ENCODE peak calls at places on chromosome 16, in eight cellular contexts. K is A549; G is aorta; Q is cardiac muscle cell; H is BE2C; Y is HepG2; X is CD4-positive, alpha-beta memory T cell; O is effector memory CD4-positive, alpha-beta T cell. J is an unnamed sample.
A peak's percentile ranks its signal among the peaks of the same experiment; 100 is the strongest.

GRCh38 chr16:7211781-7212180 is 120.9 kb upstream of the RBFOX1 start:
- DNase-seq in H (no peak), Q (no peak), O (no peak), Y (no peak), K (no peak), G (no peak), X (no peak), J (no peak)

GRCh38 chr16:27177031-27177774 is 26.1 kb upstream of the KDM8 start:
- DNase-seq in Q (peak; percentile 64), H (no peak), K (no peak), Y (no peak), X (no peak), G (no peak), O (no peak), J (no peak)

GRCh38 chr16:3945751-3946603 is 65.5 kb upstream of the CREBBP start:
- DNase-seq in G (no peak), O (no peak), Y (peak; percentile 20), K (peak; percentile 60), Q (peak; percentile 99), H (no peak), X (no peak), J (peak; percentile 82)

GRCh38 chr16:48948911-48949310 is 332.7 kb downstream of the CBLN1 start:
- DNase-seq in O (no peak), Y (no peak), H (no peak), Q (no peak), K (no peak), X (no peak), G (no peak), J (no peak)

GRCh38 chr16:57537194-57537505 is 779 bp upstream of the CCDC102A start:
- DNase-seq in Y (no peak), X (peak; percentile 74), Q (no peak), H (no peak), G (no peak), K (no peak), O (peak; percentile 57), J (no peak)

GRCh38 chr16:56919099-56919800 is 12.7 kb upstream of the HERPUD1 start:
- DNase-seq in X (no peak), Y (peak; percentile 88), G (peak; percentile 74), O (no peak), Q (no peak), H (no peak), K (no peak), J (no peak)

GRCh38 chr16:3022208-3022696 is 1.5 kb downstream of the HCFC1R1 start:
- DNase-seq in Y (peak; percentile 76), Q (peak; percentile 97), X (peak; percentile 93), H (peak; percentile 82), O (peak; percentile 69), K (peak; percentile 84), G (peak; percentile 97), J (peak; percentile 93)

GRCh38 chr16:30561212-30561816 is 3.1 kb upstream of the ZNF764 start:
- DNase-seq in H (no peak), Y (no peak), K (no peak), X (no peak), Q (no peak), G (peak; percentile 79), O (no peak), J (peak; percentile 43)

GRCh38 chr16:10121496-10121895 is 60.7 kb downstream of the GRIN2A start:
- DNase-seq in Y (no peak), X (no peak), Q (no peak), O (no peak), H (no peak), G (no peak), K (no peak), J (no peak)

GRCh38 chr16:89434490-89434889 is 55.9 kb downstream of the ANKRD11 start:
- DNase-seq in O (no peak), H (no peak), Q (no peak), Y (no peak), K (no peak), X (no peak), G (no peak), J (no peak)
- H3K4me1 ChIP-seq in O (peaks cover 58% of the 10 kb centered on the region), H (no peaks in the 10 kb centered on the region), Q (peaks cover 9% of the 10 kb centered on the region), Y (peaks cover 75% of the 10 kb centered on the region), K (peaks cover 32% of the 10 kb centered on the region), X (peaks cover 92% of the 10 kb centered on the region), G (no peaks in the 10 kb centered on the region), J (peaks cover 33% of the 10 kb centered on the region)

DNA sequence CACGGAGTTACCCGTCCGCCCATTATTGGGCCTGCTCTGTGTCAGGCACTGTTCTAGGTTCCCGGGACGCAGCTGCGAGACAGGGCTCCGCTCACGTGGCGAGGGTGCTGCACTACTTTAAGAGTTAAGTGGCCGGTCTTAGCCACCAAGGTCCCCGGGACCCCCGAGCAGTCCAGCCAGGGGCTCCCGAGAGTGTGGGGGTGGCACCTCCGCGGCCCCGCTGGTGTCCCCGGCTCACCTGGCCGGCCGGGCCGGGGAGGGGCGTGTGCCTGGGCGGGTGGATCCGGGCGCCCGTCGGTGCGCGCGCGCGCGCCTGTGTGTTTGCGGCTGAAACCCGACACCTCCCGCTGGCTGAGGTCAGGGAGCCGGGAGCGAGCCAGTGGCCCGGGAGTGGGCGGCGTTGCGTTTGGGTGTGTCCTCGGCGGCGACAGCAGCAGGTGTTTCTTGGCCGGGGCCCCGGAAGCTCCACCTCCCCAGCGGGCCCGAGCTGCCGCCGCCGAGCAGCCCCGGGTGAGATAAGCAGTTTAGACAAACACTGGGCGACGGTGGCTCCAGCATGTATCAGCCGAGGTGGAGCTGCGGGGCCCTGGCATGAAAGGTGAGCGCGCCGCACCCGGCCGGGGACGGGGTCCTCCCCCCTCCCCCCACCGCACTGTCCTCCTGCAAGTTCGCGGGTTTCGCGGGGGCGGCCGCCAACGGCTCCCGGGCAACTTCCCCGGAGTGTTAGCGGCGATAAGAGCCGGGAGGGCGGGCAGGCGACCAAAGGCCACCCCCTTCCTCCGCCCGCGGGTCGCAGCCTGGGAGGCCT is at the start of gene GSE1:
- DNase-seq in Q (peak; percentile 80), H (peak; percentile 95), O (peak; percentile 45), Y (peak; percentile 96), G (peak; percentile 95), K (peak; percentile 94), X (peak; percentile 71), J (peak; percentile 95)
- H3K4me1 ChIP-seq in Q (peaks cover 43% of the 10 kb centered on the region), H (peaks cover 26% of the 10 kb centered on the region), O (peaks cover 56% of the 10 kb centered on the region), Y (peaks cover 39% of the 10 kb centered on the region), G (no peaks in the 10 kb centered on the region), K (peaks cover 32% of the 10 kb centered on the region), X (peaks cover 49% of the 10 kb centered on the region), J (peaks cover 34% of the 10 kb centered on the region)

DNA sequence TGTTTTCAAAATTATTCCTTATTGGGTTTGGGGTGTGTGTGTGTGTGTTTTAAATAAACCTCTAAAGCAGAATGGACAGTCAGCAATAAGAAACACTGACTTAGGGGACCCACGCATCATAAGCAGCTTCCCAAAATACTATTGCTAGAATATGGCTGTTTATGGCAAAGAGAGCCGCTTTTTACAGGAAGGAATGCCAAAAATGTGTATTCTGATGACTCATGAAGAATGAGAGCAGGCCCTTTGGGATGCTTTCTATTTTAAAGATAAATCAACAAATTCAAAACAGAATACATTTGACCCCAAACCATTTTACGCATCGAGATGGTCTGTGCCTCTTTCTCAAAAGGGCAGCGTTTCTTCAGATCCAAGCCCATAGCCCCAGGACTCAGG is 37.5 kb downstream of the ARHGAP17 start:
- DNase-seq in G (no peak), X (no peak), O (no peak), H (no peak), K (no peak), Q (peak; percentile 83), Y (peak; percentile 36), J (no peak)
- H3K4me1 ChIP-seq in G (no peaks in the 10 kb centered on the region), X (peaks cover 24% of the 10 kb centered on the region), O (peaks cover 3% of the 10 kb centered on the region), H (peaks cover 9% of the 10 kb centered on the region), K (peaks cover 48% of the 10 kb centered on the region), Q (no peaks in the 10 kb centered on the region), Y (peaks cover 37% of the 10 kb centered on the region), J (peaks cover 28% of the 10 kb centered on the region)

DNA sequence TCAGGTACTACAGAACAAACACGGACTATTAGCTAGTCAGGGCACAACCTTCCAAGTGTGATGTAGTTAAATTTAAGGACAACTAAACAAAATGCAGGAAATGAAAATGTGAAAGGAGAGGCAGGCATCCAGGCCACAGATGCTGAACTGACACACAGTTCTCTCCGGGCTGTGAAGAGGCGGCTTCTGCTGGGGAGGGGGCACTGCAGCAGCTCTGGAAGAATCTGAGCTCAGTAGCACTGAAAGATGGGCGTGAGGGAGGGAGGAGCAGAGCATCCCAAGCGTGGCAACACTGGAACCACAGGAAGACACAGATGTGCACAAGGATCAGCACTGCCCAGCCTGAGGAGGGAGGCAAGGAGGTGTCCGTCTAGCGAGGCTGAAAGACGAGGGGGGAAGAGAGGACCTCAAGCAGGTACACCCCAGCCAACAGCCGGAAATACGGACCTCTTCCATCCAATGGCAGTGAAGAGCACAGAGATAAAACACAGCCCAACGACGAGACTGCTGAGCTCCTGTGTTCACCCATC is 11.4 kb downstream of the MBTPS1 start:
- DNase-seq in K (no peak), H (no peak), Q (no peak), G (no peak), X (no peak), Y (no peak), O (no peak), J (no peak)
- H3K4me1 ChIP-seq in K (peaks cover 11% of the 10 kb centered on the region), H (no peaks in the 10 kb centered on the region), Q (peaks cover 5% of the 10 kb centered on the region), G (no peaks in the 10 kb centered on the region), X (peaks cover 33% of the 10 kb centered on the region), Y (peaks cover 11% of the 10 kb centered on the region), O (no peaks in the 10 kb centered on the region), J (peaks cover 2% of the 10 kb centered on the region)

GRCh38 chr16:82396509-82396908 is 226.5 kb upstream of the MPHOSPH6 start:
- DNase-seq in Q (no peak), X (no peak), K (no peak), G (no peak), Y (no peak), O (no peak), H (no peak), J (no peak)

GRCh38 chr16:82391690-82392089 is 221.7 kb upstream of the MPHOSPH6 start:
- DNase-seq in X (no peak), Y (no peak), O (no peak), Q (no peak), G (no peak), H (no peak), K (no peak), J (no peak)

DNA sequence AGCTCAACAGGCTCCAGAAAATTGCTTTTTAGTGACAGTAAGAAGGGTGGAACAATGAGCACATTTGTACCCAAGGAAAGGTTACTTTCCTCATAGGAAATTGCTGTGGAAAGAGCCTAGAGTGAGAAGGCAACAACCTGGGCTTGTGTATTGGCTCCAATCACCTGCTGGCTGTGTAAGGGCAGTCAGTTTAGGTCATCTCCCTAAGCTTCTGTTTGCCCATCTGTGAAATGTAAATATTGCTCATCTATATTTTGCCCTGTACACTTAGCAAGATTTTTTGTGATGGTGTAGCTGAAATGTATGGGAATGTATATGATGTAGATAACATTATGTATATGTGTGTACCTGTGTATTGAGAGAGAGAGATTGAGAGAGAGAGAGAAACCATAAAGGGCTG is 225.2 kb upstream of the MPHOSPH6 start:
- DNase-seq in O (no peak), Q (no peak), Y (peak; percentile 18), H (no peak), K (no peak), G (no peak), X (no peak), J (no peak)
- H3K4me1 ChIP-seq in O (no peaks in the 10 kb centered on the region), Q (no peaks in the 10 kb centered on the region), Y (peaks cover 11% of the 10 kb centered on the region), H (no peaks in the 10 kb centered on the region), K (no peaks in the 10 kb centered on the region), G (no peaks in the 10 kb centered on the region), X (no peaks in the 10 kb centered on the region), J (no peaks in the 10 kb centered on the region)

GRCh38 chr16:11359370-11359769 is 14.1 kb downstream of the RMI2 start:
- DNase-seq in O (no peak), H (no peak), G (no peak), Y (no peak), X (no peak), Q (no peak), K (no peak), J (peak; percentile 57)
- H3K4me1 ChIP-seq in O (peaks cover 38% of the 10 kb centered on the region), H (no peaks in the 10 kb centered on the region), G (peaks cover 4% of the 10 kb centered on the region), Y (peaks cover 88% of the 10 kb centered on the region), X (peaks cover 55% of the 10 kb centered on the region), Q (peaks cover 6% of the 10 kb centered on the region), K (peaks cover 28% of the 10 kb centered on the region), J (peaks cover 2% of the 10 kb centered on the region)

J was measured in lung.